ENCODE peak calls at places on chromosome 14, in six cellular contexts. X is upper lobe of right lung, S is fibroblast of the aortic adventitia, M is left ventricle myocardium inferior, L is nephron progenitor cell, Q is GM13977. C is an unnamed sample.

GRCh38 chr14:100862277-100862676 is 36.4 kb downstream of the MEG3 start:
- DNase-seq in X (peak), S (no peak), M (peak), L (no peak), Q (no peak), C (no peak)

GRCh38 chr14:101823081-101823480 is 61.6 kb downstream of the PPP2R5C start:
- DNase-seq in X (no peak), S (no peak), M (no peak), L (no peak), Q (no peak), C (no peak)

GRCh38 chr14:52399886-52400599 is 85.9 kb downstream of the PTGER2 start:
- DNase-seq in X (no peak), S (peak), M (no peak), L (no peak), Q (no peak), C (no peak)

GRCh38 chr14:61322011-61322798 is 826 bp downstream of the PRKCH start:
- DNase-seq in X (peak), S (no peak), M (peak), L (no peak), Q (no peak), C (peak)

GRCh38 chr14:104882991-104883660 is 18.1 kb downstream of the CEP170B start:
- DNase-seq in X (no peak), S (no peak), M (peak), L (no peak), Q (no peak), C (peak)

GRCh38 chr14:61227893-61228591 is 53.1 kb downstream of the TMEM30B start:
- DNase-seq in X (no peak), S (no peak), M (no peak), L (no peak), Q (no peak), C (no peak)

GRCh38 chr14:52146504-52146903 is 77.6 kb upstream of the NID2 start:
- DNase-seq in X (no peak), S (peak), M (no peak), L (no peak), Q (no peak), C (no peak)

GRCh38 chr14:90661881-90662280 is 154.3 kb downstream of the TTC7B start:
- DNase-seq in X (peak), S (no peak), M (no peak), L (no peak), Q (no peak), C (no peak)

GRCh38 chr14:90782892-90783291 is 33.3 kb downstream of the TTC7B start:
- DNase-seq in X (no peak), S (no peak), M (no peak), L (no peak), Q (no peak), C (no peak)

GRCh38 chr14:39040529-39040928 is 62.5 kb downstream of the SEC23A start:
- DNase-seq in X (no peak), S (no peak), M (no peak), L (no peak), Q (no peak), C (no peak)

GRCh38 chr14:100605706-100606686 is 18.8 kb upstream of the BEGAIN start:
- DNase-seq in X (peak), S (no peak), M (no peak), L (no peak), Q (no peak), C (no peak)

GRCh38 chr14:24897793-24898192 is 152.2 kb downstream of the STXBP6 start:
- DNase-seq in X (no peak), S (no peak), M (no peak), L (no peak), Q (no peak), C (no peak)

GRCh38 chr14:23590198-23590597 is 11.6 kb upstream of the JPH4 start:
- DNase-seq in X (no peak), S (no peak), M (no peak), L (no peak), Q (no peak), C (no peak)

GRCh38 chr14:64812412-64812811 is 67.3 kb downstream of the SPTB start:
- DNase-seq in X (peak), S (no peak), M (no peak), L (peak), Q (no peak), C (peak)

DNA sequence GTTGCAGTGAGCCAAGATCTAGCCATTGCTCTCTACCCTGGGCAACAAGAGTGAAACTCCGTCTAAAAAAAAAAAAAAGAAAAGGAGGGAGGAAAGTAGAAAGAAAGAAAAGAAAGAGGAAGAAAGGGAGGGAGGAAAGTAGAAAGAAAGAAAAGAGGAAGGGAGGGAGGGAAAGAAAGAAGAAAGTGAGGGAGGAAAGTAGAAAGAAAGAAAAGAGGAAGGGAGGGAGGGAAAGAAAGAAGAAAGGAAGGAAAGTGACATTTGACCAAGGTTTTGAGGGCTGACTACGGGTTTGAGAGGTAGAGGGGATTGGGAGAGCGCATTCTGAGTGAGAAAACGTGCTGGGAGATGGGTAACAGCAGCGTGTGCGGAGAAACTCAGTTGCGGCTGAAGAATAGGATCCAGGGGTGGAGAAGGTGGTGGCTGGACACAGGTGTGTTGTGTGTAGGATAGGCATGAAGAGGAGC is 521 bp upstream of the PAPLN start:
- DNase-seq in X (no peak), S (no peak), M (no peak), L (no peak), Q (no peak), C (no peak)
- TF ChIP-seq CTCF in X (no peak), S (no peak), M (no peak), L (no peak), Q (no peak), C (no peak)

DNA sequence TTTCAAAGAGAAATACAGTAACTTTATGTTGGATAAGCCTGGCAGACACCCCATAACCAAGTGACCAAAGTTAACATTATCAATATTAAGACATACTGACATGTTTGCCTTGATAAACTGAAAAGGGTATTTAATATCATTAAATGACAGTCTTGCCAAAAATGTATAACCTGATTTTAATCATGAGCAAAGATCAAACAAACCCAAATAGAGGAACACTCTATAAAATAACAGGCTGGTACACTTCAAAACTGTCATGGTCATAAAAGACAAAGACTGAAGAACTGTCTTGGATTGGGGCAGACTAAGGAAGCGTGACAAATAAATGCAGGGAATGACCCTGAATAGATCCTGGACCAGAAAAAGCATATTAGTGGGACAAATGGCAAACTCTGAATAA is 64.0 kb downstream of the AKAP6 start:
- DNase-seq in X (no peak), S (no peak), M (no peak), L (no peak), Q (no peak), C (no peak)
- TF ChIP-seq CTCF in X (no peak), S (no peak), M (no peak), L (no peak), Q (no peak), C (no peak)

DNA sequence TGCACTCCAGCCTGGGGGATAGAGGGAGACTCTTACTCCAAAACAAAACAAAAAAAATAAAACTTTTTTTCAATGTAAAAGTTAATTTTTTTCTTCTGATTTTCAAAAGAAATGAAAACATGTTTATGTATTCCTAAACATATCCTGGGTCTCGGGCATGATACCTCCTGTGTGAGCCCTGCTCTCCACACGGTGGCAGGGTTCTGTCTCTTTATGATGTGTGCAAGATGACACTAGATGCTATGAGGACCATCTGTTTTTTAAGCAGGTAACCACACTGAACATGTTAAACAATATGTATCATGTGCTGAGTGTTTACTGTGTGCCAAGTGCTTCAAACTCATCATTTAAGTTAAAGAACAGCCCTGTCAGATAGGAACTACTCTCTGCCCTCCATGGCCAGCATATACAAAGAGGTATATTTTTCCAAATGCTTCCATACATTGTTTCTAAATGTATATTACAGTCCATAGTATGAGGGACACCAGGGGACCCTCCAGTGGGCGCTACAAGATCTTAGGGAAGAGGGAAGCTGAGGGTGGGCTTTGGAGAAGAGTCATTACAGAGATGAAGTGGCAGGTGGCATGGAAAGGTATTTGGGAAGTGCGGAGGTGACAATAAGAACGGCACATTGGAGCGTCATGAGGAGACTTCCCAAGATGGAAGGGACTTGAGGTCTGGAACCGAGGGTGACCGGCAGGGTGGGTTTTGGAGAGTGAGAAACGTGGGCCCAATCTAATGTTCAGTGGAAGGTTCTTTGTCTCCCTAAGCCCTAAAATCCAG is 28.5 kb downstream of the FOS start:
- DNase-seq in X (peak), S (no peak), M (no peak), L (no peak), Q (peak), C (no peak)
- TF ChIP-seq CTCF in X (no peak), S (peak), M (peak), L (peak), Q (peak), C (peak)

DNA sequence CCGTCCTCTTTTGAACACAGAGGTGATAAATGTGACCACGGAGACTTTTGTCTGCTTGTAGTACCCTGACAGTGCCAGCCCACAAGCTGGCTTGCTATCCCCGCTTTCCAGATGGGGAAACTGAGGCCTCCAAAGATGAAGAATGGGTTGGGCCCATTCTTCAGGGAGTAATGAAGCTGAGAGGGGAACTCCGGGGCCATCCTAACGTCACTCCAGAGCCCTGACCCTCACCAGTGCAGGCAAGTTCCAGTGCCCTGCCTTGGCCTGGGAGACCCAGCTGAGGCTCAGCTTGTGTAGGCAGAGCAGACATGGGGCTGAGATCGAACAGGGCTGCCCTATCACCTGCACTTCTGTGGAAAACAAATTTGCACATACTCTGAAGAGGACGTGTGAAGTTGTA is 277.1 kb downstream of the DPF3 start:
- DNase-seq in X (no peak), S (no peak), M (no peak), L (no peak), Q (no peak), C (no peak)
- TF ChIP-seq CTCF in X (no peak), S (no peak), M (no peak), L (no peak), Q (no peak), C (no peak)

C was measured in GM06990.